ENCODE peak calls at places on chromosomes 5 and 9, in eight cellular contexts. One of them, this sample, is unnamed.

GRCh38 chr9:89996106-89996505 is 391.3 kb downstream of the GADD45G start:
- DNase-seq in A549: no peak
- DNase-seq in HFFc6: no peak
- DNase-seq in ascending aorta: no peak
- DNase-seq in HepG2: no peak
- DNase-seq in cardiac muscle cell: no peak
- DNase-seq in neural crest cell: no peak
- DNase-seq in HCT116: no peak
- DNase-seq in this sample: no peak

GRCh38 chr5:62354028-62354874 is 48.2 kb downstream of the KIF2A start:
- DNase-seq in A549: peak; percentile 42
- DNase-seq in HFFc6: peak; percentile 62
- DNase-seq in ascending aorta: no peak
- DNase-seq in HepG2: peak; percentile 51
- DNase-seq in cardiac muscle cell: peak; percentile 70
- DNase-seq in neural crest cell: no peak
- DNase-seq in HCT116: peak; percentile 31
- DNase-seq in this sample: peak; percentile 40

GRCh38 chr5:176611435-176611834 is 1.5 kb upstream of the GPRIN1 start:
- DNase-seq in A549: no peak
- DNase-seq in HFFc6: peak; percentile 81
- DNase-seq in ascending aorta: no peak
- DNase-seq in HepG2: peak; percentile 49
- DNase-seq in cardiac muscle cell: peak; percentile 92
- DNase-seq in neural crest cell: peak; percentile 76
- DNase-seq in HCT116: peak; percentile 21
- DNase-seq in this sample: no peak

GRCh38 chr9:22682536-22683392 is 236.1 kb downstream of the DMRTA1 start:
- DNase-seq in A549: no peak
- DNase-seq in HFFc6: peak; percentile 93
- DNase-seq in ascending aorta: no peak
- DNase-seq in HepG2: no peak
- DNase-seq in cardiac muscle cell: no peak
- DNase-seq in neural crest cell: no peak
- DNase-seq in HCT116: no peak
- DNase-seq in this sample: no peak

GRCh38 chr5:58786904-58787303 is 204.0 kb downstream of the RAB3C start:
- DNase-seq in A549: no peak
- DNase-seq in HFFc6: no peak
- DNase-seq in ascending aorta: no peak
- DNase-seq in HepG2: no peak
- DNase-seq in cardiac muscle cell: no peak
- DNase-seq in neural crest cell: no peak
- DNase-seq in HCT116: no peak
- DNase-seq in this sample: peak; percentile 11

GRCh38 chr9:16921855-16922254 is 51.4 kb upstream of the BNC2 start:
- DNase-seq in A549: no peak
- DNase-seq in HFFc6: peak; percentile 6
- DNase-seq in ascending aorta: no peak
- DNase-seq in HepG2: no peak
- DNase-seq in cardiac muscle cell: no peak
- DNase-seq in neural crest cell: no peak
- DNase-seq in HCT116: peak; percentile 7
- DNase-seq in this sample: no peak

GRCh38 chr5:58891072-58891970 is 308.4 kb downstream of the RAB3C start:
- DNase-seq in A549: peak; percentile 95
- DNase-seq in HFFc6: peak; percentile 67
- DNase-seq in ascending aorta: peak; percentile 88
- DNase-seq in HepG2: peak; percentile 24
- DNase-seq in cardiac muscle cell: peak; percentile 90
- DNase-seq in neural crest cell: peak; percentile 75
- DNase-seq in HCT116: peak; percentile 33
- DNase-seq in this sample: peak; percentile 48

GRCh38 chr5:78527054-78527884 is 121.3 kb downstream of the LHFPL2 start:
- DNase-seq in A549: peak; percentile 60
- DNase-seq in HFFc6: peak; percentile 97
- DNase-seq in ascending aorta: peak; percentile 96
- DNase-seq in HepG2: no peak
- DNase-seq in cardiac muscle cell: peak; percentile 97
- DNase-seq in neural crest cell: no peak
- DNase-seq in HCT116: no peak
- DNase-seq in this sample: no peak

GRCh38 chr9:136762915-136763648 is 1.2 kb downstream of the LCN15 start:
- DNase-seq in A549: peak; percentile 49
- DNase-seq in HFFc6: no peak
- DNase-seq in ascending aorta: no peak
- DNase-seq in HepG2: peak; percentile 30
- DNase-seq in cardiac muscle cell: peak; percentile 36
- DNase-seq in neural crest cell: peak; percentile 54
- DNase-seq in HCT116: peak; percentile 46
- DNase-seq in this sample: peak; percentile 78

GRCh38 chr9:89363311-89363670 is 45.0 kb downstream of the SECISBP2 start:
- DNase-seq in A549: no peak
- DNase-seq in HFFc6: no peak
- DNase-seq in ascending aorta: no peak
- DNase-seq in HepG2: no peak
- DNase-seq in cardiac muscle cell: no peak
- DNase-seq in neural crest cell: no peak
- DNase-seq in HCT116: no peak
- DNase-seq in this sample: no peak

GRCh38 chr9:126337690-126338426 is 11.2 kb downstream of the MVB12B start:
- DNase-seq in A549: no peak
- DNase-seq in HFFc6: no peak
- DNase-seq in ascending aorta: no peak
- DNase-seq in HepG2: no peak
- DNase-seq in cardiac muscle cell: no peak
- DNase-seq in neural crest cell: peak; percentile 60
- DNase-seq in HCT116: no peak
- DNase-seq in this sample: peak; percentile 8

GRCh38 chr5:108233617-108234016 is 148.3 kb downstream of the FBXL17 start:
- DNase-seq in A549: no peak
- DNase-seq in HFFc6: no peak
- DNase-seq in ascending aorta: no peak
- DNase-seq in HepG2: no peak
- DNase-seq in cardiac muscle cell: no peak
- DNase-seq in neural crest cell: no peak
- DNase-seq in HCT116: no peak
- DNase-seq in this sample: no peak

GRCh38 chr5:167608708-167609272 is 682.7 kb upstream of the WWC1 start:
- DNase-seq in A549: peak; percentile 3
- DNase-seq in HFFc6: no peak
- DNase-seq in ascending aorta: no peak
- DNase-seq in HepG2: no peak
- DNase-seq in cardiac muscle cell: no peak
- DNase-seq in neural crest cell: no peak
- DNase-seq in HCT116: no peak
- DNase-seq in this sample: no peak

GRCh38 chr9:72579190-72579589 is 57.8 kb downstream of the TMC1 start:
- DNase-seq in A549: peak; percentile 92
- DNase-seq in HFFc6: peak; percentile 67
- DNase-seq in ascending aorta: no peak
- DNase-seq in HepG2: no peak
- DNase-seq in cardiac muscle cell: peak; percentile 82
- DNase-seq in neural crest cell: no peak
- DNase-seq in HCT116: peak; percentile 69
- DNase-seq in this sample: no peak

GRCh38 chr5:6773342-6774035 is 60.3 kb downstream of the TENT4A start:
- DNase-seq in A549: no peak
- DNase-seq in HFFc6: no peak
- DNase-seq in ascending aorta: no peak
- DNase-seq in HepG2: no peak
- DNase-seq in cardiac muscle cell: no peak
- DNase-seq in neural crest cell: no peak
- DNase-seq in HCT116: no peak
- DNase-seq in this sample: no peak

GRCh38 chr9:113953541-113953940 is 77.4 kb downstream of the ZNF618 start:
- DNase-seq in A549: no peak
- DNase-seq in HFFc6: no peak
- DNase-seq in ascending aorta: no peak
- DNase-seq in HepG2: no peak
- DNase-seq in cardiac muscle cell: peak; percentile 28
- DNase-seq in neural crest cell: no peak
- DNase-seq in HCT116: no peak
- DNase-seq in this sample: no peak

GRCh38 chr5:176355400-176356178 is 6.0 kb downstream of the KIAA1191 start:
- DNase-seq in A549: peak; percentile 25
- DNase-seq in HFFc6: no peak
- DNase-seq in ascending aorta: no peak
- DNase-seq in HepG2: no peak
- DNase-seq in cardiac muscle cell: no peak
- DNase-seq in neural crest cell: no peak
- DNase-seq in HCT116: no peak
- DNase-seq in this sample: no peak

GRCh38 chr5:106167766-106168165 is 1503.0 kb downstream of the EFNA5 start:
- DNase-seq in A549: no peak
- DNase-seq in HFFc6: no peak
- DNase-seq in ascending aorta: no peak
- DNase-seq in HepG2: no peak
- DNase-seq in cardiac muscle cell: no peak
- DNase-seq in neural crest cell: no peak
- DNase-seq in HCT116: no peak
- DNase-seq in this sample: no peak

DNA sequence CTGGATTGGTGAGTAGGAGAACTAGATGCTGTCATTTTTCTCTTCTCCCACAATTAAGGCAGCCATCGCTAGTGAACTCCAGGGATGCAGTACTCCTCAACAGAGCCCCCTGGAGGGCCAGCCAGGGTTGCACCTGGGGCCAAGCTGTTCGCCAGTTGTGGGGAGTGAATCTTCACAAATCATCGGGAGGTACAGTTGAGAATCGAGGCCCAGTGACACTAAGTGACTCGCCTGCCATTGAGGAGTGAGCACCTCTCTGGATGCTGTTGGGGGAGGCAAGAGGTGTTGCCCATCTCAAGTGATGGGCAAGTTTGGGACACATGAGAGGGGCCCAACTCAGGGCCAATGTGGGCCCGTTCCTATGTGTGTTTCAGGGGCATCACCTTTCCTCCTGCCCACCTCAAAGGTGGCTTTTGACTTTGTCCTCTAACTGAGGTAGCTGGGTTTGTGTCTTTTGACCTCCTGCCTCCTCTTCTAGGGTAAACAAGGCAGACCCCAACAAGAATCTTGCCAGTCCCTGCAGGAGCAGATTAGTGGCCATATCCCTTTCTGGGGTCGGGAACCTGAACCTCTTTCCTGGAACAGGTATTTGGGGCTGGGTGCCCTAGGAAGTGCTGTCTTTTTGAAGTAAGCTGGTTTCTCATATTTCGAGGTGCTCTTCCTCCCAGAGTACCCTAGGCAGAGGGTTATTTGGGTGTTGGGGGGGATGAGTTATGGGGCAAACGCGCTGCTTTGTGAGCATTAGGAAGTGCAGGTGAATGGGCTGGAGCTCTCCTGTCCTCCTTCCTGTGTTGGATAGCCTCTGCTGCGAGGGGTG is 181.2 kb downstream of the MACROH2A1 start:
- DNase-seq in A549: peak; percentile 18
- DNase-seq in HFFc6: no peak
- DNase-seq in ascending aorta: peak; percentile 44
- DNase-seq in HepG2: no peak
- DNase-seq in cardiac muscle cell: no peak
- DNase-seq in neural crest cell: no peak
- DNase-seq in HCT116: no peak
- DNase-seq in this sample: no peak
- TF ChIP-seq CTCF in A549: no peak
- TF ChIP-seq CTCF in HFFc6: peak; percentile 32
- TF ChIP-seq CTCF in ascending aorta: no peak
- TF ChIP-seq CTCF in HepG2: no peak
- TF ChIP-seq CTCF in cardiac muscle cell: no peak
- TF ChIP-seq CTCF in neural crest cell: no peak
- TF ChIP-seq CTCF in HCT116: peak; percentile 53
- TF ChIP-seq CTCF in this sample: no peak

GRCh38 chr5:74684900-74685851 is at the start of gene HEXB:
- DNase-seq in A549: peak; percentile 87
- DNase-seq in HFFc6: peak; percentile 72
- DNase-seq in ascending aorta: peak; percentile 95
- DNase-seq in HepG2: peak; percentile 73
- DNase-seq in cardiac muscle cell: peak; percentile 90
- DNase-seq in neural crest cell: peak; percentile 71
- DNase-seq in HCT116: peak; percentile 51
- DNase-seq in this sample: peak; percentile 90
- TF ChIP-seq CTCF in A549: no peak
- TF ChIP-seq CTCF in HFFc6: no peak
- TF ChIP-seq CTCF in ascending aorta: no peak
- TF ChIP-seq CTCF in HepG2: peak; percentile 12
- TF ChIP-seq CTCF in cardiac muscle cell: no peak
- TF ChIP-seq CTCF in neural crest cell: no peak
- TF ChIP-seq CTCF in HCT116: no peak
- TF ChIP-seq CTCF in this sample: no peak

DNA sequence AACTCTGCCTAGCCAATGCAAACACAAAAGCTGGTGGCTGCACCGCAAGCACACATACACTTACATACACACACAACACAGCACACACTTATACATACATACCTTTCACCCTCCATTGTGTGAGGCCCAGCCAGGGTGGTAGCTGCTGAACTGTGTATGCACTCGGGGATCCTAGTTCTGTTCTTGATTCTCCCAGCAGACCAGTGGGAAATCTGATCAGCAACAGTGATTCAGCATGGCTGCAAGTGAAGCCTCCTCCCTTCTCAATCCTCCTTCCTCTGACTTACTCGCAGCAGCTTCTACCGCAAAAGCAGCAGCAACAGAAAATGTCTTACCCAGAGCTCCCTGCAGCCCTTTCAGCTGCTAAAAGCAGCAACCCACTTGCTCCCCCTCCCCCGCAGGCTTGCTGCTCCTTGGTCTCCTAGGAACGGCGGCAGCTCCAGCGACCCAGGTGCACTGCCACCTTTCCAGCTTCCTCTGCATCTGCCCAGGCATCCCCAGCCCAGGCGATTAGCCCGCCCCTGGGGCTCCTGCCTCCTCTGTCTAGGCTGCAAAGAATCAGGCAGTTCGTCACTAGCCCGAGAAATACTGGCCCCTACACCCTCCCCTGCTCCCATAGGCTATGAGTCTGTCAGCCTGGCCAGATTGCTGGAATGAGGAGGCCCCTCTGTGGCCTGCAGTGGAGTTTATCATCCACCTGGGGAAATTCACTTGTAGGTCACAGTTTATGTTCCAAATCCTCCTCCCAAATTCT is at the start of gene KLHL3:
- DNase-seq in A549: no peak
- DNase-seq in HFFc6: no peak
- DNase-seq in ascending aorta: peak; percentile 70
- DNase-seq in HepG2: peak; percentile 13
- DNase-seq in cardiac muscle cell: peak; percentile 70
- DNase-seq in neural crest cell: peak; percentile 34
- DNase-seq in HCT116: no peak
- DNase-seq in this sample: peak; percentile 49
- TF ChIP-seq CTCF in A549: no peak
- TF ChIP-seq CTCF in HFFc6: no peak
- TF ChIP-seq CTCF in ascending aorta: no peak
- TF ChIP-seq CTCF in HepG2: peak; percentile 65
- TF ChIP-seq CTCF in cardiac muscle cell: no peak
- TF ChIP-seq CTCF in neural crest cell: peak; percentile 33
- TF ChIP-seq CTCF in HCT116: no peak
- TF ChIP-seq CTCF in this sample: peak; percentile 9

DNA sequence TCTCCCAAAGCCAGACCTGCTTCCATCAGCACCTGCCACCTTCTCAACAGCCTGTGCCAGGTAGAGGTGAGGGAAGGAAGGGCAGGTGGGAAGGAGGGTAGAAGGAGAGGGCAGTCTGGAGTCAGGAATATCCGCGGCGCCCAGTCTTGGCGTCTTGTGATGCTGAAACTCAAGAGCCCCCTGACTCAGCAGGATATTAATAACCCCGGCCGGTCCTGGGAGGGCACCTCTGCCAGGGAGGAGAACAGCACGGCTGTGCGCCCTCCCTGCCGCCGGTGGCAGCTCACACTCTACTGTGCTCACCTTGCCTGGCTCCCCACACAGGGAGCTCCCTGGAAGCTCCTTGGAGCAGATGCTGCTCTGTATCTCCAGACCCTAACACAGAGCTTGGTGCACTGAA is 11.6 kb upstream of the NTNG2 start:
- DNase-seq in A549: no peak
- DNase-seq in HFFc6: no peak
- DNase-seq in ascending aorta: no peak
- DNase-seq in HepG2: no peak
- DNase-seq in cardiac muscle cell: no peak
- DNase-seq in neural crest cell: no peak
- DNase-seq in HCT116: no peak
- DNase-seq in this sample: no peak
- TF ChIP-seq CTCF in A549: no peak
- TF ChIP-seq CTCF in HFFc6: no peak
- TF ChIP-seq CTCF in ascending aorta: no peak
- TF ChIP-seq CTCF in HepG2: no peak
- TF ChIP-seq CTCF in cardiac muscle cell: no peak
- TF ChIP-seq CTCF in neural crest cell: no peak
- TF ChIP-seq CTCF in HCT116: no peak
- TF ChIP-seq CTCF in this sample: no peak

This sample was measured in GM13976.